ENCODE peak calls at places on chromosomes 12 and 14, in six cellular contexts. D is transverse colon; C is CD8-positive, alpha-beta T cell; P is ACHN; I is D721Med; G is activated T-helper 1 cell treated with anti-CD3 and anti-CD28 coated beads, Interleukin-12 subunit alpha, Interleukin-12 subunit beta, Interleukin-2, Interleukin-4 antibody, amounts not matched to agents 30 ng/mL and 10 ng/mL and 1 ng/mL, durations not matched to agents 14 hours and 24 hours and 36 hours. R is an unnamed sample.

GRCh38 chr14:36657409-36658090 is 4.1 kb upstream of the PAX9 start:
- DNase-seq in I (no peak), G (no peak), P (no peak), D (no peak), C (no peak), R (no peak)

GRCh38 chr12:78864483-78865296 is at the start of gene SYT1:
- DNase-seq in G (no peak), C (no peak), P (peak; percentile 98), I (peak; percentile 62), D (peak; percentile 25), R (no peak)

GRCh38 chr14:47674148-47674545 is 1.3 kb downstream of the MDGA2 start:
- DNase-seq in I (no peak), C (no peak), D (no peak), P (peak; percentile 54), G (no peak), R (no peak)

GRCh38 chr12:14367097-14367661 is 1.7 kb downstream of the ATF7IP start:
- DNase-seq in I (no peak), D (no peak), C (no peak), P (peak; percentile 57), G (no peak), R (no peak)

GRCh38 chr12:58608711-58609110 is 311.6 kb downstream of the LRIG3 start:
- DNase-seq in I (no peak), C (no peak), G (no peak), P (no peak), D (no peak), R (no peak)

GRCh38 chr12:132665149-132665491 is 22.0 kb downstream of the POLE start:
- DNase-seq in P (no peak), G (no peak), C (no peak), D (no peak), I (no peak), R (no peak)

GRCh38 chr12:12696562-12697383 is 790 bp upstream of the GPR19 start:
- DNase-seq in P (peak; percentile 92), D (peak; percentile 93), I (no peak), C (peak; percentile 96), G (peak; percentile 91), R (peak; percentile 78)

GRCh38 chr12:131948166-131948712 is 1.5 kb upstream of the EP400 start:
- DNase-seq in D (no peak), C (no peak), G (no peak), P (no peak), I (no peak), R (no peak)

GRCh38 chr14:94394594-94395305 is 6.3 kb upstream of the SERPINA1 start:
- DNase-seq in G (no peak), C (no peak), I (no peak), D (peak; percentile 33), P (no peak), R (no peak)

GRCh38 chr14:47966411-47966810 is 291.0 kb upstream of the MDGA2 start:
- DNase-seq in P (no peak), D (no peak), G (no peak), I (no peak), C (no peak), R (no peak)

GRCh38 chr12:116594325-116595038 is 35.3 kb downstream of the MAP1LC3B2 start:
- DNase-seq in G (peak; percentile 44), I (no peak), C (peak; percentile 78), D (peak; percentile 20), P (no peak), R (no peak)

GRCh38 chr12:153080-153746 is 60.7 kb downstream of the SLC6A12 start:
- DNase-seq in D (peak; percentile 78), C (peak; percentile 62), G (peak; percentile 19), I (peak; percentile 94), P (peak; percentile 86), R (peak; percentile 8)

GRCh38 chr14:60510976-60511599 is 2.1 kb downstream of the SIX6 start:
- DNase-seq in I (no peak), G (no peak), P (no peak), D (no peak), C (no peak), R (no peak)

GRCh38 chr12:115506822-115507629 is 770.5 kb downstream of the MED13L start:
- DNase-seq in C (no peak), G (no peak), D (peak; percentile 7), P (no peak), I (no peak), R (no peak)

GRCh38 chr12:100860611-100861010 is 66.0 kb downstream of the ANO4 start:
- DNase-seq in G (no peak), I (no peak), D (no peak), C (no peak), P (peak; percentile 23), R (no peak)

GRCh38 chr14:32186248-32186647 is 15.6 kb upstream of the RNU6-7 start:
- DNase-seq in I (no peak), G (no peak), P (no peak), D (no peak), C (no peak), R (no peak)

GRCh38 chr12:4566474-4566873 is 4.5 kb downstream of the DYRK4 start:
- DNase-seq in P (no peak), C (no peak), G (no peak), I (no peak), D (no peak), R (no peak)

GRCh38 chr12:102954143-102954542 is 3.3 kb upstream of the ASCL1 start:
- DNase-seq in D (no peak), I (no peak), G (no peak), C (no peak), P (no peak), R (no peak)

GRCh38 chr12:123471374-123472068 is 13.6 kb downstream of the SNRNP35 start:
- DNase-seq in I (no peak), C (no peak), P (no peak), G (no peak), D (no peak), R (no peak)

GRCh38 chr12:70393787-70394519 is 27.9 kb downstream of the KCNMB4 start:
- DNase-seq in D (no peak), C (no peak), G (no peak), P (no peak), I (no peak), R (no peak)